ENCODE peak calls at places on chromosome 1, in five cellular contexts. C is Peyer's patch, J is iPS DF 6.9, S is ovary, E is tibial nerve. H is an unnamed sample.

GRCh38 chr1:51642739-51643142 is 25.8 kb downstream of the OSBPL9 start:
- DNase-seq in C (no peak), J (no peak), S (no peak), E (peak; percentile 63), H (no peak)

GRCh38 chr1:151132676-151133338 is 13.6 kb downstream of the SEMA6C start:
- DNase-seq in C (no peak), S (peak; percentile 75), J (no peak), E (no peak), H (no peak)

GRCh38 chr1:61287734-61288133 is 205.4 kb downstream of the NFIA start:
- DNase-seq in J (no peak), S (no peak), C (no peak), E (no peak), H (no peak)

GRCh38 chr1:179087665-179088064 is 5.8 kb downstream of the TOR3A start:
- DNase-seq in S (no peak), E (no peak), J (no peak), C (peak; percentile 42), H (no peak)

GRCh38 chr1:224589006-224589405 is 27.1 kb upstream of the CNIH3 start:
- DNase-seq in E (no peak), S (no peak), J (peak; percentile 16), C (no peak), H (no peak)

GRCh38 chr1:194295690-194296089 is 1109.3 kb upstream of the B3GALT2 start:
- DNase-seq in E (no peak), J (peak; percentile 25), S (no peak), C (no peak), H (peak; percentile 72)

GRCh38 chr1:35726814-35727433 is 8.2 kb upstream of the C1orf216 start:
- DNase-seq in S (peak; percentile 63), J (no peak), C (peak; percentile 52), E (peak; percentile 48), H (peak; percentile 57)

GRCh38 chr1:84855168-84855567 is 37.8 kb downstream of the LPAR3 start:
- DNase-seq in J (no peak), C (no peak), E (no peak), S (no peak), H (no peak)

GRCh38 chr1:16005597-16005996 is 1.6 kb downstream of the SRARP start:
- DNase-seq in S (no peak), C (no peak), J (no peak), E (no peak), H (no peak)

GRCh38 chr1:22412932-22413727 is 38.5 kb upstream of the ZBTB40 start:
- DNase-seq in C (no peak), J (no peak), E (no peak), S (no peak), H (no peak)

GRCh38 chr1:17441265-17441992 is 2.0 kb upstream of the RCC2 start:
- DNase-seq in E (no peak), J (no peak), S (no peak), C (no peak), H (no peak)

GRCh38 chr1:39110325-39110851 is 84.2 kb downstream of the NDUFS5 start:
- DNase-seq in C (no peak), S (no peak), E (peak; percentile 71), J (no peak), H (no peak)

GRCh38 chr1:9235123-9235513 is 544 bp downstream of the H6PD start:
- DNase-seq in C (no peak), E (peak; percentile 41), J (no peak), S (no peak), H (no peak)

GRCh38 chr1:44909949-44910594 is 67.0 kb upstream of the PTCH2 start:
- DNase-seq in S (no peak), J (no peak), C (no peak), E (no peak), H (no peak)

GRCh38 chr1:89842547-89843278 is 21.9 kb downstream of the LRRC8D start:
- DNase-seq in E (no peak), S (no peak), C (no peak), J (no peak), H (no peak)

GRCh38 chr1:200180821-200181220 is 153.3 kb downstream of the NR5A2 start:
- DNase-seq in C (no peak), J (no peak), S (no peak), E (no peak), H (no peak)

GRCh38 chr1:10693152-10693496 is 103.3 kb downstream of the CASZ1 start:
- DNase-seq in J (no peak), S (no peak), C (no peak), E (no peak), H (no peak)

GRCh38 chr1:232880354-232880753 is 70.1 kb upstream of the NTPCR start:
- DNase-seq in J (peak; percentile 18), C (no peak), E (no peak), S (no peak), H (no peak)

GRCh38 chr1:222529916-222530315 is 18.0 kb downstream of the HHIPL2 start:
- DNase-seq in E (no peak), S (no peak), J (no peak), C (no peak), H (no peak)

GRCh38 chr1:236103646-236104218 is 38.6 kb upstream of the GPR137B start:
- DNase-seq in S (peak; percentile 53), C (peak; percentile 32), J (no peak), E (peak; percentile 78), H (peak; percentile 62)

GRCh38 chr1:9878421-9878820 is 31.6 kb downstream of the CTNNBIP1 start:
- DNase-seq in J (no peak), E (no peak), C (no peak), S (no peak), H (no peak)

GRCh38 chr1:63592536-63593302 is 492 bp upstream of the PGM1 start:
- DNase-seq in C (no peak), J (no peak), E (no peak), S (no peak), H (no peak)

GRCh38 chr1:19616489-19616888 is 27.6 kb upstream of the NBL1 start:
- DNase-seq in C (no peak), S (no peak), J (no peak), E (no peak), H (no peak)

GRCh38 chr1:20346433-20346832 is 55.8 kb downstream of the VWA5B1 start:
- DNase-seq in J (no peak), S (no peak), E (no peak), C (no peak), H (no peak)

GRCh38 chr1:152111515-152111968 is 3.7 kb downstream of the TCHH start:
- DNase-seq in E (no peak), S (no peak), J (no peak), C (no peak), H (no peak)

GRCh38 chr1:232682248-232682647 is 52.3 kb upstream of the SIPA1L2 start:
- DNase-seq in C (no peak), E (no peak), J (no peak), S (no peak), H (no peak)

GRCh38 chr1:2941907-2942306 is 79.4 kb upstream of the ACTRT2 start:
- DNase-seq in J (no peak), C (no peak), S (no peak), E (no peak), H (no peak)

GRCh38 chr1:205670611-205671430 is 9.5 kb downstream of the SLC45A3 start:
- DNase-seq in C (no peak), J (no peak), S (no peak), E (no peak), H (no peak)

GRCh38 chr1:205669341-205670142 is 10.8 kb downstream of the SLC45A3 start:
- DNase-seq in J (no peak), S (no peak), E (no peak), C (peak; percentile 59), H (no peak)

GRCh38 chr1:205670143-205670431 is 10.2 kb downstream of the SLC45A3 start:
- DNase-seq in J (no peak), E (no peak), C (no peak), S (no peak), H (no peak)

GRCh38 chr1:205667909-205668643 is 12.2 kb downstream of the SLC45A3 start:
- DNase-seq in C (no peak), S (no peak), E (no peak), J (no peak), H (no peak)

GRCh38 chr1:205668951-205669340 is 11.4 kb downstream of the SLC45A3 start:
- DNase-seq in E (no peak), S (no peak), C (peak; percentile 41), J (no peak), H (no peak)
- H3K27ac ChIP-seq in E (no peak overlapping the region), S (no peak overlapping the region), C (no peak overlapping the region), J (no peak overlapping the region), H (no peak overlapping the region)

DNA sequence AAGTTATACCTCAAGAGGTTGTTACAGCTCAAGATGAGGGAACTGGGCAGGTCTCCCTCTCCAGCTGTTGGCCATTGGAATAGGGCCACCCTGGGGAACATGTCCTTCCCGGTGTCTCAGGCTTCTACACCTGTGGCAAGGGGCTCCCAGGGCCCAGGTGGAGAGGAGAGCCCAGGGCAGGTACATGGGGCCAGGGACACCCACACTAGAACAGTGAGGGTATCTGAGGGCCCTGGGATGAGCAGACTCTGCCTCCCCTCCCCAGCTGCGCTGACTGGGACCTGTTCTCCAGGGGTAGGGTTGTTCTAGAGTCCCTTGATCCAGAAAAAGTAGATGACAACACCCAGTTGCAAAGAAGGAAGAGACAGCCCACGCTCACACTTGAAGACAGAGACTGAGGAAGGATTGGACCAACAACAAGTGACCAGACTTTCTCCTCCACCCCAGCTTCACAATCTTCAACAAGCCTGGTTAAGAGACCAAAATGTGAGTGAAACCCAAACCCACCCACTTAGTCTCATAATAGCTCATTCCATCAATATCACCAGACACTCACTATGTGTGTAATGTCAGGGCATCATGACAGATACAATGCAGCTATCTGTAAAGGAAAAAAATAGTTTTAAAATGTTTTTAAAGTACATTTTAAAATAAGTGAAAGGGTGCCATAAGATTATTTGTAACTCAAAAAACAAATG is 439.3 kb downstream of the NPHP4 start:
- DNase-seq in E (no peak), J (no peak), S (no peak), C (no peak), H (no peak)
- H3K9me3 ChIP-seq in E (no peaks in the 10 kb centered on the region), J (peaks cover 11% of the 10 kb centered on the region), S (no peaks in the 10 kb centered on the region), C (no peaks in the 10 kb centered on the region), H (no peaks in the 10 kb centered on the region)

GRCh38 chr1:67189953-67190352 is 23.7 kb downstream of the IL23R start:
- DNase-seq in C (no peak), E (no peak), S (no peak), J (no peak), H (no peak)

GRCh38 chr1:67191668-67192520 is 25.6 kb downstream of the IL23R start:
- DNase-seq in E (no peak), S (no peak), C (no peak), J (no peak), H (no peak)

GRCh38 chr1:67190410-67190809 is 24.2 kb downstream of the IL23R start:
- DNase-seq in S (no peak), E (no peak), J (no peak), C (no peak), H (no peak)

GRCh38 chr1:67192902-67193301 is 26.6 kb downstream of the IL23R start:
- DNase-seq in J (no peak), E (no peak), C (no peak), S (no peak), H (no peak)

GRCh38 chr1:67190942-67191341 is 24.7 kb downstream of the IL23R start:
- DNase-seq in C (no peak), S (no peak), J (no peak), E (no peak), H (no peak)
- H3K27ac ChIP-seq in C (no peak overlapping the region), S (no peak overlapping the region), J (no peak overlapping the region), E (no peak overlapping the region), H (no peak overlapping the region)

DNA sequence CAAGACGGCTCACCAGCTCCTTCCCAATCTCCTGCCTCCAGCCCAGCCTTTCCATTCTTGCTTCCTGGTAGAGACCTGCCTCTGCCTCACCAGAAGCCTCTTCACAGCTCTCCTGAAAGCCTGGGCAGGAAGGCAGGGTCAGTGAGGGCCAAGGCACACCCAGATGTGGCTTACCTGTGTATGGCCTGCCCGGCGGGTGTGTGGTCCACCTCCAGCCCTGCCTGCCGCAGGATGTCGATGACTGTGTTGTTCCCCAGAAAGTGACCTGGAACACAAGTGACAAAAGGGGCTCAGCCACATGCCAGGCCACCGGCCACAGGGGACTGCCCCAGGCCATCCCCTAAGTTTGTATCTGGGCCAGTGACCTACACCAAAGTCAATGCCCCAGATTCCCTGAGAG is 218.9 kb downstream of the TRABD2B start:
- DNase-seq in C (no peak), E (no peak), J (no peak), S (no peak), H (no peak)
- H3K9me3 ChIP-seq in C (no peaks in the 10 kb centered on the region), E (no peaks in the 10 kb centered on the region), J (no peaks in the 10 kb centered on the region), S (no peaks in the 10 kb centered on the region), H (no peaks in the 10 kb centered on the region)